ENCODE peak calls at places on chromosomes 11 and 22, in ten cellular contexts. F, U, D, E, I, Q, H, J, O and N are unnamed samples.

GRCh38 chr11:132457445-132457844 is 1074.9 kb downstream of the OPCML start:
- DNase-seq in F (no peak), U (no peak), D (no peak), E (no peak), I (no peak), Q (no peak), H (no peak), J (no peak), O (no peak), N (no peak)

GRCh38 chr11:73452726-73453125 is 76.5 kb downstream of the RELT start:
- DNase-seq in F (no peak), U (peak; percentile 12), D (no peak), E (no peak), I (no peak), Q (no peak), H (no peak), J (no peak), O (no peak), N (no peak)

GRCh38 chr11:123356539-123356938 is 73.5 kb upstream of the GRAMD1B start:
- DNase-seq in F (no peak), U (no peak), D (no peak), E (no peak), I (no peak), Q (no peak), H (no peak), J (no peak), O (no peak), N (no peak)

GRCh38 chr11:86388198-86388597 is 13.5 kb downstream of the CCDC81 start:
- DNase-seq in F (peak; percentile 24), U (no peak), D (no peak), E (no peak), I (no peak), Q (no peak), H (no peak), J (no peak), O (no peak), N (no peak)

GRCh38 chr11:75403037-75403436 is 3.7 kb downstream of the RPS3 start:
- DNase-seq in F (no peak), U (no peak), D (no peak), E (no peak), I (no peak), Q (no peak), H (no peak), J (no peak), O (no peak), N (no peak)

GRCh38 chr11:58730507-58731089 is 1.1 kb downstream of the GLYAT start:
- DNase-seq in F (no peak), U (peak; percentile 26), D (no peak), E (no peak), I (no peak), Q (no peak), H (no peak), J (no peak), O (no peak), N (no peak)

GRCh38 chr11:78576549-78577097 is 2.0 kb upstream of the NARS2 start:
- DNase-seq in F (no peak), U (no peak), D (no peak), E (no peak), I (no peak), Q (no peak), H (peak; percentile 21), J (no peak), O (no peak), N (no peak)

GRCh38 chr11:20612416-20612815 is 13.0 kb downstream of the SLC6A5 start:
- DNase-seq in F (no peak), U (no peak), D (no peak), E (no peak), I (no peak), Q (no peak), H (no peak), J (no peak), O (no peak), N (no peak)

GRCh38 chr11:61737636-61738386 is 14.6 kb upstream of the MYRF start:
- DNase-seq in F (no peak), U (no peak), D (no peak), E (no peak), I (peak; percentile 55), Q (no peak), H (no peak), J (no peak), O (no peak), N (no peak)

GRCh38 chr22:40607506-40607905 is 29.0 kb downstream of the MRTFA start:
- DNase-seq in F (peak; percentile 28), U (no peak), D (no peak), E (no peak), I (no peak), Q (no peak), H (no peak), J (no peak), O (no peak), N (no peak)

GRCh38 chr11:404551-405264 is 10.1 kb downstream of the SIGIRR start:
- DNase-seq in F (no peak), U (no peak), D (peak; percentile 75), E (no peak), I (no peak), Q (no peak), H (no peak), J (peak; percentile 62), O (no peak), N (no peak)

DNA sequence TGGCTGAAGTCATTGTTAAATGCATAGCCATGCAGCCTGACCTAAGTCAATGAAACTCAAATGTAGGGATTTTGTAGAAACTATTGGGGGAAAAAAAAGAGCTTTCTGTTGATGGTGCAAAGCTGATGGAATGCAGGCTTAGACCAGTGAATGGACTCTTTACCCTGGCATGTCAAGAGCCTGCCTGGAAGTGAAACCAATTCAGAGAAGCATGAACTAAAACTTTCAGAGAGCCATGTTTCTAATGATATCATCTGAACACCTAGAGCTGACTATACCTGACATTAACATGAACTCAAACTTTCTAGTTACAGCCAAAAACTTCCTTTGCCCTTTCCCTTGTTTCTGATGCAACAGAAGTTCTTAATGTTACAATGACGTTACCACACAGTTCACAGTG is 88.9 kb downstream of the APIP start:
- DNase-seq in F (no peak), U (no peak), D (no peak), E (no peak), I (no peak), Q (no peak), H (no peak), J (no peak), O (no peak), N (no peak)
- TF ChIP-seq CTCF in F (no peak), U (no peak), D (no peak), E (no peak), I (no peak), Q (no peak), H (no peak), J (no peak), O (no peak), N (no peak)

GRCh38 chr22:34414467-34415440 is 494.5 kb upstream of the LARGE1 start:
- DNase-seq in F (peak; percentile 98), U (peak; percentile 61), D (no peak), E (no peak), I (peak; percentile 90), Q (no peak), H (no peak), J (no peak), O (peak; percentile 1), N (no peak)
- TF ChIP-seq CTCF in F (peak; percentile 97), U (peak; percentile 72), D (peak; percentile 86), E (peak; percentile 47), I (peak; percentile 95), Q (no peak), H (peak; percentile 74), J (peak; percentile 35), O (no peak), N (peak; percentile 35)

GRCh38 chr22:27151407-27151806 is 494.0 kb downstream of the MIAT start:
- DNase-seq in F (peak; percentile 44), U (no peak), D (no peak), E (no peak), I (peak; percentile 45), Q (no peak), H (no peak), J (no peak), O (no peak), N (no peak)

GRCh38 chr22:27149886-27150529 is 492.6 kb downstream of the MIAT start:
- DNase-seq in F (no peak), U (no peak), D (no peak), E (no peak), I (no peak), Q (no peak), H (no peak), J (no peak), O (peak; percentile 29), N (no peak)

GRCh38 chr22:27148886-27149470 is 491.6 kb downstream of the MIAT start:
- DNase-seq in F (no peak), U (no peak), D (no peak), E (no peak), I (no peak), Q (no peak), H (no peak), J (no peak), O (no peak), N (no peak)

GRCh38 chr22:27152033-27152432 is 494.6 kb downstream of the MIAT start:
- DNase-seq in F (no peak), U (no peak), D (no peak), E (no peak), I (no peak), Q (no peak), H (no peak), J (no peak), O (no peak), N (no peak)

DNA sequence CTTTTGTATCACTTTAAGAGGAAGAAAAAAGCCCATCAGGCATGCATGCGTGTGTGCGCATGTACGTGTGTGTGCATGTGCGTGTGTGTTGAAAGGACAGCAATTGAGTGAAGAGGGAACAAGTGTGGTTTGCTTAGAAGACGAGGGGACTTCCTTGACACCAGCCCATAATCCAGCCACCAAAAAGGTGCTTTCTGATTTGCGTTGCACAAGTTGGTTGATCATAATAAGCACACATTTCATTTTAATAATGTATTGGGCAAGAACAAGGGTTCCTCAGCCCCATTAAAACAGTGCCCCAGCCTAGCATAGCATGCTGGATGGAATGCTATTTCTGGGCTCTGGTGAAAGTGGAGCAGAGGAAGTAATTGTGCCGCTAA is 493.1 kb downstream of the MIAT start:
- DNase-seq in F (no peak), U (peak; percentile 10), D (no peak), E (no peak), I (no peak), Q (no peak), H (no peak), J (no peak), O (no peak), N (no peak)
- TF ChIP-seq CTCF in F (no peak), U (no peak), D (no peak), E (no peak), I (no peak), Q (no peak), H (no peak), J (no peak), O (no peak), N (no peak)

DNA sequence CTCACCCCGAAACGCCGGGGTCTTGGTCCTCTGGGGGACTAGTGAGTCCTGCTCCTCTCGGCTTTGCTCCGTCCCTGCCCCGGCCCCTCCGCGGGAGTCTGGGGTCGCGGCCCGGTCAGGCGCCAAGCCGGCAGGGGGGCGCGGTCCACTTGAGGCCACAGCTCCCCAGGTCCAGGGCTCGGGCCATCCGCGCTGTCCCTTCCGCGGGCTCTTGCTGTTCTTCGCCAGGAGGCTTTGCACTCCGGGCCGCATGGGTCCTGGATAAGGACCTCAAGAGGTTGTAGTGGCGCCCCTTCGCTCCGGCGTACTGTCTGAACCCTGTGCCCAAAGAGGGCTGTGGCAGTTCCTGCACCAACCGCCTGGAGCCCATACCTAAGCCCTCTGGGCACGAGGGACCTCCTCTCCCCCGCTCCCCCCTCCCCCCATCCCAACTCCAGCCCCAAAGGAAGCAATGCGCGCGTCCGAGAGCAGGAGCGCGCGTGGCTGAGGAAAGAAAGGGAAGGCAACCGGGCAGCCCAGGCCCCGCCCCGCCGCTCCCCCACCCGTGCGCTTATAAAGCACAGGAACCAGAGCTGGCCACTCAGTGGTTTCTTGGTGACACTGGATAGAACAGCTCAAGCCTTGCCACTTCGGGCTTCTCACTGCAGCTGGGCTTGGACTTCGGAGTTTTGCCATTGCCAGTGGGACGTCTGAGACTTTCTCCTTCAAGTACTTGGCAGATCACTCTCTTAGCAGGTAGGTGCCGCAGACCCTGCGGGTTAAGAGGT is at the start of gene ADM:
- DNase-seq in F (peak; percentile 93), U (peak; percentile 60), D (peak; percentile 96), E (peak; percentile 95), I (peak; percentile 88), Q (peak; percentile 94), H (peak; percentile 69), J (peak; percentile 96), O (peak; percentile 96), N (peak; percentile 81)
- TF ChIP-seq CTCF in F (peak; percentile 73), U (peak; percentile 61), D (no peak), E (peak; percentile 57), I (peak; percentile 74), Q (peak; percentile 77), H (peak; percentile 57), J (peak; percentile 54), O (peak; percentile 64), N (peak; percentile 43)